ENCODE peak calls at places on chromosomes 5 and 9, in seven cellular contexts. F is hepatic stellate cell; J is mammary epithelial cell; I is fibroblast of the conjunctiva; P is stimulated activated CD4-positive, alpha-beta T cell treated with anti-CD3 and anti-CD28 coated beads, Interleukin-12 subunit alpha, Interleukin-12 subunit beta, amount 100 ng/mL, for 4 hours; L is AG09309; O is mesenteric fat pad. K is an unnamed sample.

GRCh38 chr5:35919191-35919590 is 19.2 kb downstream of the CAPSL start:
- DNase-seq in F (peak), J (peak), I (peak), P (no peak), L (peak), O (no peak), K (peak)

GRCh38 chr9:103126494-103126893 is 131.4 kb downstream of the CYLC2 start:
- DNase-seq in F (no peak), J (no peak), I (no peak), P (no peak), L (no peak), O (no peak), K (no peak)

GRCh38 chr9:134742822-134743221 is 101.2 kb downstream of the COL5A1 start:
- DNase-seq in F (no peak), J (no peak), I (no peak), P (no peak), L (no peak), O (no peak), K (no peak)

GRCh38 chr9:33230756-33231691 is 8.9 kb upstream of the SPINK4 start:
- DNase-seq in F (no peak), J (peak), I (no peak), P (no peak), L (no peak), O (no peak), K (no peak)

GRCh38 chr5:155485344-155485743 is 471.8 kb downstream of the KIF4B start:
- DNase-seq in F (no peak), J (no peak), I (no peak), P (no peak), L (no peak), O (no peak), K (no peak)

GRCh38 chr5:11903614-11904269 is 504 bp downstream of the CTNND2 start:
- DNase-seq in F (no peak), J (no peak), I (no peak), P (no peak), L (no peak), O (no peak), K (no peak)

GRCh38 chr9:107131108-107131799 is 151.8 kb upstream of the RAD23B start:
- DNase-seq in F (no peak), J (peak), I (no peak), P (no peak), L (no peak), O (no peak), K (no peak)

GRCh38 chr9:94860678-94861588 is 134.4 kb downstream of the AOPEP start:
- DNase-seq in F (peak), J (no peak), I (no peak), P (peak), L (peak), O (no peak), K (no peak)

GRCh38 chr9:91182831-91183230 is 178.9 kb downstream of the AUH start:
- DNase-seq in F (no peak), J (no peak), I (no peak), P (no peak), L (no peak), O (no peak), K (no peak)

GRCh38 chr5:69309380-69309779 is 23.2 kb downstream of the CCDC125 start:
- DNase-seq in F (no peak), J (no peak), I (no peak), P (no peak), L (no peak), O (no peak), K (no peak)

GRCh38 chr9:32603914-32604852 is 31.2 kb upstream of the NDUFB6 start:
- DNase-seq in F (no peak), J (peak), I (no peak), P (no peak), L (no peak), O (no peak), K (peak)

GRCh38 chr5:131523500-131524185 is 111.4 kb downstream of the RAPGEF6 start:
- DNase-seq in F (no peak), J (no peak), I (no peak), P (no peak), L (no peak), O (no peak), K (no peak)

GRCh38 chr9:112881366-112881765 is 9.3 kb downstream of the SLC46A2 start:
- DNase-seq in F (no peak), J (peak), I (peak), P (no peak), L (no peak), O (peak), K (no peak)

GRCh38 chr9:68473790-68474189 is 66.9 kb downstream of the TMEM252 start:
- DNase-seq in F (no peak), J (no peak), I (no peak), P (no peak), L (no peak), O (no peak), K (no peak)

GRCh38 chr5:81633916-81634315 is 117.0 kb downstream of the SSBP2 start:
- DNase-seq in F (no peak), J (no peak), I (no peak), P (no peak), L (no peak), O (no peak), K (no peak)

GRCh38 chr5:133364916-133365315 is 247.4 kb downstream of the FSTL4 start:
- DNase-seq in F (no peak), J (no peak), I (no peak), P (no peak), L (no peak), O (no peak), K (no peak)

K was measured in keratinocyte.